ENCODE peak calls at places on chromosomes 5 and 9, in four cellular contexts. Z, B, I and X are unnamed samples.

GRCh38 chr5:125476888-125477585 is 730.6 kb upstream of the ZNF608 start:
- DNase-seq in Z (no peak), B (no peak), I (no peak), X (no peak)

GRCh38 chr5:171226096-171226495 is 83.0 kb upstream of the TLX3 start:
- DNase-seq in Z (no peak), B (no peak), I (no peak), X (no peak)

GRCh38 chr5:73451218-73452130 is 2.9 kb upstream of the FOXD1 start:
- DNase-seq in Z (peak; percentile 72), B (peak; percentile 73), I (no peak), X (peak; percentile 71)

GRCh38 chr9:129586241-129586640 is 34.7 kb downstream of the C9orf50 start:
- DNase-seq in Z (no peak), B (no peak), I (no peak), X (no peak)

GRCh38 chr5:9348296-9348996 is 197.4 kb downstream of the SEMA5A start:
- DNase-seq in Z (no peak), B (no peak), I (no peak), X (no peak)

GRCh38 chr5:25056846-25057245 is 412.1 kb upstream of the CDH10 start:
- DNase-seq in Z (no peak), B (no peak), I (no peak), X (no peak)

GRCh38 chr9:126706698-126707053 is 92.9 kb downstream of the LMX1B start:
- DNase-seq in Z (no peak), B (no peak), I (no peak), X (peak; percentile 2)

GRCh38 chr5:113608113-113608551 is 94.6 kb downstream of the YTHDC2 start:
- DNase-seq in Z (no peak), B (no peak), I (no peak), X (no peak)

GRCh38 chr5:84249918-84250635 is 134.6 kb downstream of the EDIL3 start:
- DNase-seq in Z (no peak), B (no peak), I (no peak), X (no peak)

GRCh38 chr5:112366987-112367386 is 52.1 kb downstream of the EPB41L4A start:
- DNase-seq in Z (peak; percentile 33), B (peak; percentile 16), I (peak; percentile 20), X (peak; percentile 52)

GRCh38 chr5:103973669-103974068 is 411.1 kb upstream of the NUDT12 start:
- DNase-seq in Z (peak; percentile 20), B (peak; percentile 13), I (no peak), X (peak; percentile 32)

GRCh38 chr5:86909896-86910295 is 292.2 kb downstream of the COX7C start:
- DNase-seq in Z (no peak), B (no peak), I (no peak), X (no peak)

GRCh38 chr9:88236531-88237453 is 98.5 kb upstream of the SPATA31C2 start:
- DNase-seq in Z (no peak), B (no peak), I (no peak), X (no peak)

GRCh38 chr9:82543726-82544125 is 519.2 kb downstream of the RASEF start:
- DNase-seq in Z (no peak), B (no peak), I (no peak), X (no peak)

GRCh38 chr5:54519083-54519541 is 1.6 kb downstream of the SNX18 start:
- DNase-seq in Z (no peak), B (no peak), I (no peak), X (no peak)

GRCh38 chr9:130426883-130427282 is 17.9 kb upstream of the ASS1 start:
- DNase-seq in Z (no peak), B (no peak), I (no peak), X (no peak)

GRCh38 chr9:15642369-15642962 is 89.6 kb downstream of the CCDC171 start:
- DNase-seq in Z (no peak), B (peak; percentile 4), I (peak; percentile 50), X (peak; percentile 19)

GRCh38 chr5:106269252-106269843 is 1401.4 kb downstream of the EFNA5 start:
- DNase-seq in Z (no peak), B (no peak), I (peak; percentile 1), X (no peak)

GRCh38 chr5:21919417-21920022 is 933.6 kb downstream of the CDH12 start:
- DNase-seq in Z (peak; percentile 13), B (peak; percentile 15), I (peak; percentile 14), X (peak; percentile 46)

GRCh38 chr5:38738898-38739743 is 106.7 kb upstream of the OSMR start:
- DNase-seq in Z (no peak), B (no peak), I (no peak), X (no peak)

GRCh38 chr9:92350129-92350739 is 24.5 kb downstream of the CENPP start:
- DNase-seq in Z (no peak), B (no peak), I (no peak), X (no peak)

GRCh38 chr9:112809351-112809848 is 58.8 kb downstream of the SNX30 start:
- DNase-seq in Z (no peak), B (no peak), I (no peak), X (no peak)

GRCh38 chr9:136876476-136876875 is 9.8 kb upstream of the TRAF2 start:
- DNase-seq in Z (no peak), B (no peak), I (no peak), X (no peak)

GRCh38 chr9:14451949-14452348 is 138.0 kb upstream of the NFIB start:
- DNase-seq in Z (no peak), B (no peak), I (no peak), X (no peak)

GRCh38 chr9:14452539-14452938 is 138.6 kb upstream of the NFIB start:
- DNase-seq in Z (no peak), B (no peak), I (no peak), X (no peak)

DNA sequence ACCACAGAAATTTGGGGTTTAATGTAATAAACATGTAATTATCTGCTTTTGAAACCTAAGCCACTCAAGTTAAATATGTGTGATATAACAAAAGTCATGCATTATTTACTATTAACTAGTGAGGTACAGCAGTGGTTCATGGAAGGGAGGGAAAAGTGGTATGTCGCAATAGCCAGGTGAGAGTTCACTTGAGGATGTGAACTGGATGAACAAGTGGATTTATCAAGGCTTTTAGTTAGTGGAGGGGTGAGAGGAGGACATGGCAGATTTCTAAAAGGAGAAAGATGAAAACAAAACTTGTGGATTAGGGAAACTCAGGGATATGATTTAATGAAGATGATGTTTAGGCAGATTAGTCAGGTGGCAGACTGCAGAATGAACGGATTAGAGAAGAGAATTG is 141.3 kb upstream of the NFIB start:
- DNase-seq in Z (no peak), B (no peak), I (no peak), X (no peak)
- TF ChIP-seq SP1 in Z (no peak), B (no peak), I (no peak), X (no peak)

DNA sequence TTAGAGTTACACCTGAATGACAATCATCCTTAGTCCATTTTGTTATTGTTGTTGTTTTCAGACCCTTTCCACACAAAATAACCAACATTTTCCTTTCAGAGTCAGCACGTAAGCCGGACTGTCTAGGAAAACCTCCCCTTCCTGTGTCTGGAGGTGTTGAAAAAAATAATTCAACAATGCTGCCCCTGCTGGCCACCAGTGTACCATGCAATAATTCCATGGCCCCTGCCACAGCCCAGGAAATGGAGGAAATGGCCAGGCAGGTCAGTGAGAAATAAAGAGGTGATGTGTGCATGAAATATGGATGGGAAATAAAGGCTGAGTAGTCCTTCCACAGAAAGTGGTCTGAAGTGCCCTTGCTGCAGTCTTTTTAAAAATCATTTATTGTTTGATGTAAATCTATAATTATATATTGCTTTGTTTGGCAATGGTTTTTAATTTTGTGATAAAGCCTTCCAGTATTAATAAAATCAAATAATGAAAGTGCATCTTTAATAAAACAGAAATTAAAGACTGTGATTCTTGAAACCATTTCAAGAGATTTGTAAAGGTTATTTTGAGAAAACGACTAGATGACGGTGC is 152.8 kb upstream of the PAPPA start:
- DNase-seq in Z (peak; percentile 47), B (peak; percentile 34), I (peak; percentile 32), X (peak; percentile 47)
- TF ChIP-seq ELF4 in Z (no peak), B (no peak), I (no peak), X (no peak)

DNA sequence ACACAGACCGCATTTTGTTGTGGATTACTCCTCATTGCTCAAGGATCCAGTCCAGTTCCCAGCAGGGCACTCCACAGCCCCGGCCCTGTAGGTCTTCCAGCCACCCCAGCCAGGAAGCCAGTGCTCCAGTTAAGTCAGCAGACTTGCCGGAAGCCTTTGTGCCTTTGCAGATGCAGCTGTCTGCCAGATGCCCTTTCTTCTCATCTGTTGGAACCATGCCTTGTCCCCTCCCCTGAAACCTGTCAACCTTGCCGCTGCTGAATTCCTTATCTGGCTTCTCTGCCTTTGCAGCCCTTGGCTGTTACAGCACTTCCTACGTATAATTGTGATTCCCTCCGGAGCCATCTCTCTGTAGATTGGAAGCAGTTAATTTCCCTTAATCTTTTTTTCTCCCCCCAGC is 28.4 kb downstream of the PSAT1 start:
- DNase-seq in Z (no peak), B (peak; percentile 14), I (no peak), X (no peak)
- TF ChIP-seq SP1 in Z (no peak), B (no peak), I (no peak), X (no peak)

DNA sequence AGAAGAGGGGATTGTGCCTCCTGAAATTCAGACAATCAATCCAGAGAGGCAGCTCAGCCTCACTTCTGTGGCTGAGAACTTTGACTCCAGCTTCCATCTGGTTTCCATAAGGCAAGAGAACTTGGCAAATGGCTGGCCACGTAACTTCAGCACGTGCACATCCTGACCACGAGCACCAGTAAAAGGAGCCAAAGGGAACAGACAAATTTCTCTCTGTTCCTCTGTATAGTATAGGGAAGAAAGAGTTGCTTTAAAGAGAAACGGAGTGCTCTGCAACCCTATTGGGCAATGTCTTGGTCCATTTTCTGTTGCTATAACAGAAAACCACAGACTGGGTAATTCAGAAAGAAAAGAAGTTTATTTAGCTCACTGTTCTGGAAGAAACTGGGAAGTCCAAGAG is 558.8 kb downstream of the ACTL7B start:
- DNase-seq in Z (no peak), B (no peak), I (no peak), X (no peak)
- TF ChIP-seq ELF4 in Z (no peak), B (no peak), I (no peak), X (no peak)